ENCODE peak calls at places on chromosome 13, in seven cellular contexts. E, S, X, Z, T, H and Y are unnamed samples.

GRCh38 chr13:114281351-114282142 is at the start of gene UPF3A:
- DNase-seq in E (peak), S (peak), X (peak), Z (peak), T (peak), H (peak), Y (peak)

GRCh38 chr13:111393221-111393790 is 72.9 kb downstream of the TEX29 start:
- DNase-seq in E (no peak), S (no peak), X (no peak), Z (no peak), T (no peak), H (no peak), Y (no peak)

GRCh38 chr13:96020155-96020575 is 33.0 kb downstream of the UGGT2 start:
- DNase-seq in E (peak), S (peak), X (peak), Z (peak), T (peak), H (no peak), Y (peak)

GRCh38 chr13:45121421-45121820 is 1.1 kb downstream of the GTF2F2 start:
- DNase-seq in E (no peak), S (peak), X (no peak), Z (no peak), T (peak), H (no peak), Y (no peak)

GRCh38 chr13:57583529-57583928 is 48.0 kb upstream of the PCDH17 start:
- DNase-seq in E (no peak), S (no peak), X (no peak), Z (no peak), T (no peak), H (no peak), Y (no peak)

GRCh38 chr13:49524740-49525501 is 29.2 kb downstream of the PHF11 start:
- DNase-seq in E (no peak), S (no peak), X (no peak), Z (no peak), T (no peak), H (no peak), Y (no peak)

GRCh38 chr13:61563645-61564044 is 148.0 kb upstream of the PCDH20 start:
- DNase-seq in E (no peak), S (no peak), X (no peak), Z (no peak), T (no peak), H (no peak), Y (no peak)

GRCh38 chr13:113327766-113328391 is 30.8 kb downstream of the LAMP1 start:
- DNase-seq in E (no peak), S (no peak), X (no peak), Z (no peak), T (no peak), H (no peak), Y (no peak)